ENCODE peak calls at places on chromosome 6, in six cellular contexts. L, X, P, F, Y and B are unnamed samples.

GRCh38 chr6:165486183-165487137 is 176.6 kb downstream of the PDE10A start:
- DNase-seq in L (no peak), X (no peak), P (no peak), F (no peak), Y (no peak), B (no peak)

GRCh38 chr6:13406781-13407180 is 78.4 kb upstream of the TBC1D7 start:
- DNase-seq in L (no peak), X (no peak), P (no peak), F (no peak), Y (peak), B (peak)

GRCh38 chr6:27617700-27618689 is 145.1 kb upstream of the ZNF184 start:
- DNase-seq in L (no peak), X (no peak), P (no peak), F (peak), Y (peak), B (peak)

GRCh38 chr6:117613920-117614535 is 11.7 kb upstream of the GOPC start:
- DNase-seq in L (no peak), X (no peak), P (no peak), F (no peak), Y (no peak), B (no peak)

GRCh38 chr6:42131531-42131930 is 10.9 kb downstream of the C6orf132 start:
- DNase-seq in L (no peak), X (no peak), P (no peak), F (peak), Y (no peak), B (no peak)

GRCh38 chr6:165804331-165805066 is 141.5 kb upstream of the PDE10A start:
- DNase-seq in L (no peak), X (no peak), P (no peak), F (no peak), Y (no peak), B (no peak)

GRCh38 chr6:150043096-150043495 is 17.8 kb upstream of the RAET1L start:
- DNase-seq in L (no peak), X (no peak), P (no peak), F (no peak), Y (no peak), B (no peak)

GRCh38 chr6:136347847-136348246 is 58.2 kb upstream of the BCLAF1 start:
- DNase-seq in L (no peak), X (peak), P (no peak), F (no peak), Y (no peak), B (no peak)

GRCh38 chr6:2969549-2969948 is 1.8 kb downstream of the SERPINB6 start:
- DNase-seq in L (no peak), X (no peak), P (no peak), F (no peak), Y (no peak), B (no peak)

GRCh38 chr6:329888-330691 is 37.8 kb downstream of the DUSP22 start:
- DNase-seq in L (no peak), X (peak), P (no peak), F (no peak), Y (peak), B (no peak)

GRCh38 chr6:87817226-87817625 is 115.2 kb upstream of the AKIRIN2 start:
- DNase-seq in L (no peak), X (no peak), P (no peak), F (no peak), Y (no peak), B (no peak)

GRCh38 chr6:119442776-119443184 is 93.2 kb upstream of the MAN1A1 start:
- DNase-seq in L (no peak), X (no peak), P (no peak), F (no peak), Y (no peak), B (no peak)

GRCh38 chr6:52403627-52404026 is 16.5 kb upstream of the EFHC1 start:
- DNase-seq in L (no peak), X (no peak), P (no peak), F (peak), Y (no peak), B (peak)

GRCh38 chr6:135667694-135668455 is 170.3 kb upstream of the AHI1 start:
- DNase-seq in L (no peak), X (no peak), P (no peak), F (peak), Y (peak), B (peak)

GRCh38 chr6:39669117-39669690 is 56.0 kb downstream of the KIF6 start:
- DNase-seq in L (no peak), X (no peak), P (no peak), F (no peak), Y (no peak), B (no peak)

GRCh38 chr6:67792996-67793395 is 842.1 kb upstream of the ADGRB3 start:
- DNase-seq in L (no peak), X (no peak), P (no peak), F (no peak), Y (no peak), B (no peak)

GRCh38 chr6:25883991-25884390 is 9.9 kb upstream of the SLC17A3 start:
- DNase-seq in L (no peak), X (no peak), P (no peak), F (no peak), Y (peak), B (peak)

DNA sequence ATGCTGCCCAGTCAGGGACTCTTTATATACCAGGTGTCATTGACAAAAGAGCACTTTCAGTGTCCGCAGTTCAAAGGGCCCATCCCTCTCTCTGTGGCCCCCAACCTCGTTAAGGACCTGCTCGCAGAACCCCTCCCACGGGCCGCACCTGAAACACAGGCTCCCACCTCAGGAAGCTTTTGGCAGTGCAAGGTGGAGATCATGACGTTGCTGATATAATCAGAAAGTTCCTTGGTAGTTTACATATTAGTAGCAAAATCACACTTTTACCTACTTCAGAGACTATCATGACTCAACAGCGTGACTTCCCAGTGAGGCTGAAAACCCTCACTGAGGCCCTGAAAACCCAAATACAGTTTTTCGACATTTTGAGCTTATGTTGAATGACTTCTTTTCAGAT is 4.1 kb downstream of the TTLL2 start:
- DNase-seq in L (no peak), X (no peak), P (peak), F (no peak), Y (no peak), B (peak)
- TF ChIP-seq CTCF in L (no peak), X (no peak), P (no peak), F (no peak), Y (no peak), B (no peak)

GRCh38 chr6:11845664-11846577 is 67.3 kb upstream of the ADTRP start:
- DNase-seq in L (no peak), X (no peak), P (no peak), F (peak), Y (no peak), B (peak)
- TF ChIP-seq CTCF in L (no peak), X (no peak), P (no peak), F (no peak), Y (no peak), B (no peak)

DNA sequence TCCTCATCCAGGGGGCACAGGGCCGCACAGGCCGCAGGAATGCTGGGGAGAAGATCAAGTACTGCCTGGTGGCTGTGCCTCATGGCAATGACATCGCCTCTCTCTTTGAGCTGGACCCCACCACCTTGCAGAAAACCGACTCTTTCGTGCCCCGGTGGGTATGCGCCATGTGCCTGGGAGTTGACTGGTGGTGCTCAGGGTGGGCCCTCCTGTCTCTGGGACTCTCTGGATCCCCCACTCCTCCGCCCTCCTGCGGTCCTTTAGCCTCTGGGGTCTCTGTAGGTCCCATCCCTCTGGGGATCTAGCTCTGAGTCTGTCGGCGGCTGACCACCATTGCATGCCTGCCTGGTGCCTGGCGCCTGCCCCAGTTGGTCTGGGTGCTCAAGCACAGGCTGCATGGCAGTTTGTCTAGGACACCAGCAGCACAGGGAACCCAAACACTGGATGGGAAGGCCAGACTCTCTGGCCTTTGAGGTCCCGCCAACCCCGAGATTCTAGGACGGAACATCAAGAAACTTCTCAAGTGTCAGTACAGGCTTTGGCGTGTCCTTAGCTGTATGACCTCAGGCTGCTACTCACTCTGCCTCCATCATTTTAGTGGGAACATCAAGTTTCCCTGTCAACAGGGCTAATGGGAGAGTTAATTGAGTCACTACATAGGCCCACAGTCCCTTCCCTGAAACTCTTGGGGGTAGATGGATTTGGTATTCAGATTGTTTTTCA is 42.8 kb downstream of the ITPR3 start:
- DNase-seq in L (no peak), X (no peak), P (no peak), F (no peak), Y (no peak), B (no peak)
- TF ChIP-seq CTCF in L (no peak), X (no peak), P (no peak), F (no peak), Y (no peak), B (no peak)

GRCh38 chr6:156774872-156775405 is 2.2 kb upstream of the ARID1B start:
- DNase-seq in L (no peak), X (no peak), P (no peak), F (no peak), Y (peak), B (no peak)
- TF ChIP-seq CTCF in L (no peak), X (no peak), P (no peak), F (no peak), Y (no peak), B (no peak)

GRCh38 chr6:90892271-90892670 is 305.4 kb upstream of the MAP3K7 start:
- DNase-seq in L (no peak), X (no peak), P (no peak), F (no peak), Y (no peak), B (no peak)
- TF ChIP-seq CTCF in L (no peak), X (no peak), P (no peak), F (no peak), Y (no peak), B (no peak)

GRCh38 chr6:34147906-34148701 is 2.2 kb upstream of the GRM4 start:
- DNase-seq in L (no peak), X (peak), P (no peak), F (no peak), Y (no peak), B (no peak)
- TF ChIP-seq CTCF in L (no peak), X (no peak), P (no peak), F (no peak), Y (no peak), B (no peak)